ENCODE peak calls at places on chromosomes 16 and 17, in six cellular contexts. X is IMR-90, F is H9, W is H1, N is mesenchymal stem cell, A is neuronal stem cell. Y is an unnamed sample.

GRCh38 chr16:31376705-31377104 is 16.4 kb upstream of the ITGAD start:
- DNase-seq in X (no peak), F (no peak), W (no peak), N (no peak), A (no peak), Y (no peak)

GRCh38 chr16:50603206-50604064 is 55.2 kb downstream of the NKD1 start:
- DNase-seq in X (no peak), F (no peak), W (no peak), N (peak; percentile 54), A (no peak), Y (no peak)

GRCh38 chr17:51739245-51739886 is 419.1 kb downstream of the CA10 start:
- DNase-seq in X (no peak), F (no peak), W (no peak), N (no peak), A (no peak), Y (no peak)

GRCh38 chr17:58028591-58028990 is 21.5 kb upstream of the SRSF1 start:
- DNase-seq in X (no peak), F (no peak), W (no peak), N (no peak), A (no peak), Y (no peak)

GRCh38 chr17:77475012-77475976 is 334.5 kb downstream of the SEC14L1 start:
- DNase-seq in X (peak; percentile 95), F (no peak), W (no peak), N (peak; percentile 91), A (no peak), Y (no peak)

GRCh38 chr17:68288804-68289203 is 2.1 kb downstream of the SLC16A6 start:
- DNase-seq in X (no peak), F (no peak), W (no peak), N (peak; percentile 31), A (no peak), Y (peak; percentile 27)

GRCh38 chr17:20156196-20157077 is 147.3 kb downstream of the SPECC1 start:
- DNase-seq in X (peak; percentile 25), F (no peak), W (no peak), N (peak; percentile 60), A (peak; percentile 29), Y (peak; percentile 92)

GRCh38 chr16:31386157-31386984 is 6.8 kb upstream of the ITGAD start:
- DNase-seq in X (peak; percentile 72), F (no peak), W (no peak), N (peak; percentile 1), A (no peak), Y (peak; percentile 78)

GRCh38 chr16:5509794-5510193 is 412.2 kb upstream of the EEF2KMT start:
- DNase-seq in X (no peak), F (no peak), W (no peak), N (no peak), A (no peak), Y (no peak)

GRCh38 chr17:74361613-74362391 is at the start of gene BTBD17:
- DNase-seq in X (no peak), F (peak; percentile 95), W (peak; percentile 97), N (no peak), A (peak; percentile 91), Y (peak; percentile 32)

GRCh38 chr17:74367206-74367605 is at the start of gene GPR142:
- DNase-seq in X (no peak), F (no peak), W (no peak), N (no peak), A (no peak), Y (no peak)

GRCh38 chr17:74359916-74360315 is 1.8 kb downstream of the BTBD17 start:
- DNase-seq in X (no peak), F (no peak), W (no peak), N (no peak), A (no peak), Y (no peak)

GRCh38 chr17:74360993-74361612 is 565 bp downstream of the BTBD17 start:
- DNase-seq in X (peak; percentile 6), F (no peak), W (no peak), N (no peak), A (peak; percentile 89), Y (peak; percentile 78)

DNA sequence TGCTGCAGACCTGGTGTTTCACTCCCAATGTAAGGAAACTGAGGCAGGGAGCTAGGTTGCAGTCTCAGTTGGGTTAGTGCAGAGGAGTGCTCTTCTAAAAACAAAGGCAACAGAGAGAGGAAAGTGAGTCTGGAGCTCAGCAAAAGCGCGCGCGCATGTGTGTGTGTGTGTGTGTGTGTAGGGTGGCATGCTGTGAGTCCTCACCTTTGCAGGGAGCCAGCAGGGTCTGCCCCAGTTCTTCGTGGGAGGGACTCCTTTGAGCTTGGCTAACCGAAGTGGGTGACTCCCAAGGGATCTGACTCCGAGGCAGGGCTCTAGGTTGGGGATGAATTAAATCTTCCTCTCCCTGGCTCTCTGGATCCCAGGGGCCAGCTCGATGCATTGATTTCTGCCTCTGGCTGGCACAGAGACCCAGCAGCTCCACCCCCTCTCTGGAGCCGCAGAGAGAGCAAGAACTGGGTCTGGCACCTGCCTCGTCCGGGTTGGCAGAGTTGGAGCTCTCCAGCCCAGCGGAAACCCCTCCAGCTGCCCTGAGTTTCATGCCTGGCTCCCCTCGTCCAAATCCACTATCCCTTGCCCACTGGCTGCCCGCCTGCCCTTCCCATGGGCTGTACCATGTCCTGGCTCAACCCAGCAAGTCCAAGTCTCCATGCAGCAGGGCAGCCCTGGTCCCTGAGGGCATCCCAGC is 1.3 kb upstream of the BTBD17 start:
- DNase-seq in X (no peak), F (no peak), W (no peak), N (no peak), A (no peak), Y (no peak)
- H2BK15ac ChIP-seq in X (no peak overlapping the region), F (no peak overlapping the region), W (no peak overlapping the region), N (no peak overlapping the region), A (peak overlapping the region; percentile 90), Y (no peak overlapping the region)

DNA sequence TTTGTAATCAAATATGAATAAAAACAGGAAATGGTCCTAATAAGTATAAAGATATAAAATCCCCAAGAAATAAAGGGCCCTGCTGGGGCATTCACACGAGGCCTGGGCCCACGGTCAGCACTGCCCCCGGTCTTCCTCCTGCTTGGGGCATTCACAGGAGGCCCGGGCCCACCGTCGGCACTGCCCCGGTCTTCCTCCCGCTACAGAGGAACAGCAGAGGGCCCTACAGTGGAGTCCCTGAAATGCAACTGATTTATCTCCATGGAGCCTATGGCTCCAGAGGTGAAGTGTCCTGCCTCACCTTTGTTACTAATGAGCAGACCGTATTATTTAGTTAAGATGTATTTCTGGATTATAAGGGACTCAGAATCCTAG is 46.5 kb downstream of the MAP1LC3B start:
- DNase-seq in X (no peak), F (no peak), W (no peak), N (no peak), A (no peak), Y (no peak)
- H2BK15ac ChIP-seq in X (no peak overlapping the region), F (no peak overlapping the region), W (no peak overlapping the region), N (no peak overlapping the region), A (no peak overlapping the region), Y (no peak overlapping the region)

DNA sequence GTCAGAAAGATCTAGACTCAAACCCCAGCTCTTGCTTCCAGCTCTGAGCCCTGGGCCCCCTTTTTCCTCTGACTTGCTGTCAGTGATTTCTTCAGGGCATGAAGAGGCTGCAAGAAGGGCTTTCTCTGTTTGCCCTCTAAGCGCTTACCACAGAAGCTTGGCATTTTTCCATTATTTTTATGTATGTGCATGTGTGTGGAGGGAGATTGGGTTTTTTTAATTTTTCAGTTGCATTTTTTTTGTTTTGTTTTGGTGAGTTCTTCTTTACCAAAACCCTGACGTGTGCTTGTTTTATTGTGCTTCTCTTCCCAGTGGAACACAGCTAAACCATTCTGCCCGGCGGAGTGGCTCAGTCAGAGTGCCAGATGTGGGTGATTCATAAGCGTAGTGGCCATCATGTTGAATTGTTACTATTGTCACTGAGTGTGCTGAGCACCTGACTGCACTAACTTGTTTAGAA is 110.1 kb downstream of the GNAO1 start:
- DNase-seq in X (peak; percentile 46), F (no peak), W (no peak), N (peak; percentile 16), A (no peak), Y (no peak)
- H2BK15ac ChIP-seq in X (no peak overlapping the region), F (no peak overlapping the region), W (no peak overlapping the region), N (no peak overlapping the region), A (peak overlapping the region; percentile 25), Y (no peak overlapping the region)

DNA sequence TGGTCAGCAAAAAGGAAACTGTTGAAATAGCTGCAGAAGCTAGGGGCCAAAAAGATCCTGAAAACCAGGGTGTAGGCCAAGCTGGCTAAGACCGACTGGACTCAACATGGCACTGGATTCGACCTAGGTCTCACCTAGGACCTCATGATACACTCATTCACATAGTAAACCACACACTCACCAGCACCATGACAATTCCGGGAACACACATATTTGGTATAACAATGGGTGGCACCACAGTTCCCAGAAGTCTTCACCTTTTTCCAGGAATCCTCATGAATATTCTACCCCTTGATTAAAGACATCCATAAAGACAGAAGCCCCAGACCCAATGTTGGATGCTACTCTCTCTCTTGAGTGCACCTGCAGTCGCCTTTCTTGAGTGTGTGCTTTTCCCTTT is 460.1 kb downstream of the TMEM114 start:
- DNase-seq in X (no peak), F (no peak), W (no peak), N (no peak), A (no peak), Y (no peak)
- H2BK15ac ChIP-seq in X (no peak overlapping the region), F (no peak overlapping the region), W (no peak overlapping the region), N (no peak overlapping the region), A (no peak overlapping the region), Y (no peak overlapping the region)

GRCh38 chr17:72274632-72275031 is 153.8 kb downstream of the SOX9 start:
- DNase-seq in X (no peak), F (no peak), W (no peak), N (no peak), A (no peak), Y (no peak)

GRCh38 chr17:72267601-72268000 is 146.8 kb downstream of the SOX9 start:
- DNase-seq in X (no peak), F (no peak), W (no peak), N (no peak), A (no peak), Y (no peak)

GRCh38 chr17:72270530-72270929 is 149.7 kb downstream of the SOX9 start:
- DNase-seq in X (peak; percentile 3), F (no peak), W (no peak), N (peak; percentile 1), A (no peak), Y (no peak)

GRCh38 chr17:72271603-72272002 is 150.8 kb downstream of the SOX9 start:
- DNase-seq in X (no peak), F (no peak), W (no peak), N (no peak), A (no peak), Y (no peak)

DNA sequence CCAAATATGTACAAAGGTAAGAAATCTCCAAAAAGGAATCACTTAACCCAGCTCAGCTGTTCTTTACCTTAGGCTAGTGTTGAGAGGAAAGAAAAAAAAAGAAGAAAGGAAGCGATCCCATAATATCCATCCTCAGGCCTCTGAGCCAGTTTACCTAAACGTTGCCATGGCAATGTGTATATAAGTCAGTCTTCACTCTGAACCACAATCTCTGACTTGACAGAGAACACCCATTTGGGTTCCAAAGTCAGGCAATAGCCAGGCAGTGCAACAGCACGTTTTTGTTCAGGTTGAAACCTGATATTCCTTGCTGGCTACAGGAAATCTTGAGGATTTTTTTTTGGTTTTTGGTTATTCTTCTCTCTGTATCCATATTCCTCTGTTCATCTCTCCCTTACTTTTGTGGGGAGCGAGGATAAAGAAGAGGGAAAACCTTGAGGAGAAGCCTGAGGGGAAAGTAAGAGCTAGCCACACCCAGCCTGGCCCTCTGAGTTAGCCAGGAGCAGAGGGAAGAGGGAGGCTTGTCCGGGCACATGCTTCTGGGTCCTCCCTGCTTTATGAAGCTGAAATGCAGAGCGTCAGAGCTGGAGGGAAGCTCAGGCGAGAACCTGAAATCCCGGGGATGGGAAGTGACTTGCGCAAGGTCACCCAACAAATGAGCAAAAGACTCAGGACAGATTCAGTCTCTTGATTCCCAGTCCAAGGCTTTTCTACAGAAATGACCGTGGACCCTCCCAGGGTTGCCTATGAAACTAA is 152.7 kb downstream of the SOX9 start:
- DNase-seq in X (peak; percentile 25), F (no peak), W (no peak), N (peak; percentile 13), A (no peak), Y (no peak)
- H2BK15ac ChIP-seq in X (no peak overlapping the region), F (no peak overlapping the region), W (no peak overlapping the region), N (peak overlapping the region; percentile 78), A (no peak overlapping the region), Y (no peak overlapping the region)